ENCODE peak calls at places on chromosomes 3 and 15, in ten cellular contexts. One of them, this sample, is unnamed.

GRCh38 chr15:88127477-88127799 is 129.1 kb downstream of the NTRK3 start:
- DNase-seq in Ammon's horn: no peak
- DNase-seq in stimulated activated CD4-positive, alpha-beta T cell treated with anti-CD3 and anti-CD28 coated beads, Interleukin-4, amount 100 ng/mL, for 48 hours: no peak
- DNase-seq in Right ventricle myocardium superior: no peak
- DNase-seq in AG04450: no peak
- DNase-seq in astrocyte of the spinal cord: no peak
- DNase-seq in AML-193: no peak
- DNase-seq in iris pigment epithelial cell: no peak
- DNase-seq in coronary artery: no peak
- DNase-seq in D341Med: no peak
- DNase-seq in this sample: peak; percentile 88

GRCh38 chr15:66702770-66703539 is 919 bp downstream of the SMAD6 start:
- DNase-seq in Ammon's horn: no peak
- DNase-seq in stimulated activated CD4-positive, alpha-beta T cell treated with anti-CD3 and anti-CD28 coated beads, Interleukin-4, amount 100 ng/mL, for 48 hours: peak; percentile 5
- DNase-seq in Right ventricle myocardium superior: no peak
- DNase-seq in AG04450: no peak
- DNase-seq in astrocyte of the spinal cord: no peak
- DNase-seq in AML-193: no peak
- DNase-seq in iris pigment epithelial cell: no peak
- DNase-seq in coronary artery: no peak
- DNase-seq in D341Med: no peak
- DNase-seq in this sample: no peak

GRCh38 chr3:149266733-149267132 is 45.1 kb upstream of the CP start:
- DNase-seq in Ammon's horn: no peak
- DNase-seq in stimulated activated CD4-positive, alpha-beta T cell treated with anti-CD3 and anti-CD28 coated beads, Interleukin-4, amount 100 ng/mL, for 48 hours: no peak
- DNase-seq in Right ventricle myocardium superior: no peak
- DNase-seq in AG04450: no peak
- DNase-seq in astrocyte of the spinal cord: no peak
- DNase-seq in AML-193: no peak
- DNase-seq in iris pigment epithelial cell: no peak
- DNase-seq in coronary artery: no peak
- DNase-seq in D341Med: no peak
- DNase-seq in this sample: no peak

GRCh38 chr3:183613366-183614293 is 21.8 kb upstream of the KLHL24 start:
- DNase-seq in Ammon's horn: no peak
- DNase-seq in stimulated activated CD4-positive, alpha-beta T cell treated with anti-CD3 and anti-CD28 coated beads, Interleukin-4, amount 100 ng/mL, for 48 hours: no peak
- DNase-seq in Right ventricle myocardium superior: no peak
- DNase-seq in AG04450: no peak
- DNase-seq in astrocyte of the spinal cord: no peak
- DNase-seq in AML-193: no peak
- DNase-seq in iris pigment epithelial cell: no peak
- DNase-seq in coronary artery: no peak
- DNase-seq in D341Med: no peak
- DNase-seq in this sample: no peak

GRCh38 chr3:153756816-153757215 is 364.4 kb upstream of the ARHGEF26 start:
- DNase-seq in Ammon's horn: no peak
- DNase-seq in stimulated activated CD4-positive, alpha-beta T cell treated with anti-CD3 and anti-CD28 coated beads, Interleukin-4, amount 100 ng/mL, for 48 hours: no peak
- DNase-seq in Right ventricle myocardium superior: no peak
- DNase-seq in AG04450: no peak
- DNase-seq in astrocyte of the spinal cord: peak; percentile 34
- DNase-seq in AML-193: no peak
- DNase-seq in iris pigment epithelial cell: peak; percentile 28
- DNase-seq in coronary artery: no peak
- DNase-seq in D341Med: no peak
- DNase-seq in this sample: peak; percentile 22

GRCh38 chr3:168455814-168456213 is 360.1 kb upstream of the GOLIM4 start:
- DNase-seq in Ammon's horn: no peak
- DNase-seq in stimulated activated CD4-positive, alpha-beta T cell treated with anti-CD3 and anti-CD28 coated beads, Interleukin-4, amount 100 ng/mL, for 48 hours: no peak
- DNase-seq in Right ventricle myocardium superior: no peak
- DNase-seq in AG04450: no peak
- DNase-seq in astrocyte of the spinal cord: no peak
- DNase-seq in AML-193: no peak
- DNase-seq in iris pigment epithelial cell: no peak
- DNase-seq in coronary artery: no peak
- DNase-seq in D341Med: no peak
- DNase-seq in this sample: no peak

GRCh38 chr3:181729071-181729915 is 17.6 kb downstream of the SOX2 start:
- DNase-seq in Ammon's horn: no peak
- DNase-seq in stimulated activated CD4-positive, alpha-beta T cell treated with anti-CD3 and anti-CD28 coated beads, Interleukin-4, amount 100 ng/mL, for 48 hours: no peak
- DNase-seq in Right ventricle myocardium superior: no peak
- DNase-seq in AG04450: no peak
- DNase-seq in astrocyte of the spinal cord: no peak
- DNase-seq in AML-193: no peak
- DNase-seq in iris pigment epithelial cell: no peak
- DNase-seq in coronary artery: no peak
- DNase-seq in D341Med: no peak
- DNase-seq in this sample: no peak

GRCh38 chr3:169914321-169914720 is 2.9 kb downstream of the SAMD7 start:
- DNase-seq in Ammon's horn: no peak
- DNase-seq in stimulated activated CD4-positive, alpha-beta T cell treated with anti-CD3 and anti-CD28 coated beads, Interleukin-4, amount 100 ng/mL, for 48 hours: no peak
- DNase-seq in Right ventricle myocardium superior: no peak
- DNase-seq in AG04450: no peak
- DNase-seq in astrocyte of the spinal cord: peak; percentile 22
- DNase-seq in AML-193: no peak
- DNase-seq in iris pigment epithelial cell: peak; percentile 32
- DNase-seq in coronary artery: no peak
- DNase-seq in D341Med: no peak
- DNase-seq in this sample: peak; percentile 39

GRCh38 chr3:193917096-193917495 is 218.9 kb upstream of the HES1 start:
- DNase-seq in Ammon's horn: peak; percentile 29
- DNase-seq in stimulated activated CD4-positive, alpha-beta T cell treated with anti-CD3 and anti-CD28 coated beads, Interleukin-4, amount 100 ng/mL, for 48 hours: no peak
- DNase-seq in Right ventricle myocardium superior: no peak
- DNase-seq in AG04450: no peak
- DNase-seq in astrocyte of the spinal cord: no peak
- DNase-seq in AML-193: no peak
- DNase-seq in iris pigment epithelial cell: no peak
- DNase-seq in coronary artery: no peak
- DNase-seq in D341Med: no peak
- DNase-seq in this sample: no peak

GRCh38 chr3:51354766-51355615 is 30.1 kb upstream of the MANF start:
- DNase-seq in Ammon's horn: peak; percentile 53
- DNase-seq in stimulated activated CD4-positive, alpha-beta T cell treated with anti-CD3 and anti-CD28 coated beads, Interleukin-4, amount 100 ng/mL, for 48 hours: no peak
- DNase-seq in Right ventricle myocardium superior: no peak
- DNase-seq in AG04450: no peak
- DNase-seq in astrocyte of the spinal cord: no peak
- DNase-seq in AML-193: no peak
- DNase-seq in iris pigment epithelial cell: no peak
- DNase-seq in coronary artery: no peak
- DNase-seq in D341Med: no peak
- DNase-seq in this sample: no peak

GRCh38 chr15:40928975-40929729 is at the start of gene DLL4:
- DNase-seq in Ammon's horn: no peak
- DNase-seq in stimulated activated CD4-positive, alpha-beta T cell treated with anti-CD3 and anti-CD28 coated beads, Interleukin-4, amount 100 ng/mL, for 48 hours: no peak
- DNase-seq in Right ventricle myocardium superior: peak; percentile 73
- DNase-seq in AG04450: peak; percentile 24
- DNase-seq in astrocyte of the spinal cord: peak; percentile 30
- DNase-seq in AML-193: no peak
- DNase-seq in iris pigment epithelial cell: peak; percentile 53
- DNase-seq in coronary artery: no peak
- DNase-seq in D341Med: peak; percentile 83
- DNase-seq in this sample: no peak

GRCh38 chr3:46186856-46187700 is 21.0 kb downstream of the CCR1 start:
- DNase-seq in Ammon's horn: no peak
- DNase-seq in stimulated activated CD4-positive, alpha-beta T cell treated with anti-CD3 and anti-CD28 coated beads, Interleukin-4, amount 100 ng/mL, for 48 hours: no peak
- DNase-seq in Right ventricle myocardium superior: no peak
- DNase-seq in AG04450: no peak
- DNase-seq in astrocyte of the spinal cord: no peak
- DNase-seq in AML-193: peak; percentile 68
- DNase-seq in iris pigment epithelial cell: no peak
- DNase-seq in coronary artery: no peak
- DNase-seq in D341Med: no peak
- DNase-seq in this sample: peak; percentile 58

GRCh38 chr3:48656841-48657281 is 5.8 kb downstream of the CELSR3 start:
- DNase-seq in Ammon's horn: no peak
- DNase-seq in stimulated activated CD4-positive, alpha-beta T cell treated with anti-CD3 and anti-CD28 coated beads, Interleukin-4, amount 100 ng/mL, for 48 hours: peak; percentile 11
- DNase-seq in Right ventricle myocardium superior: no peak
- DNase-seq in AG04450: no peak
- DNase-seq in astrocyte of the spinal cord: no peak
- DNase-seq in AML-193: no peak
- DNase-seq in iris pigment epithelial cell: no peak
- DNase-seq in coronary artery: no peak
- DNase-seq in D341Med: no peak
- DNase-seq in this sample: no peak

GRCh38 chr15:58466566-58466965 is 34.8 kb downstream of the LIPC start:
- DNase-seq in Ammon's horn: no peak
- DNase-seq in stimulated activated CD4-positive, alpha-beta T cell treated with anti-CD3 and anti-CD28 coated beads, Interleukin-4, amount 100 ng/mL, for 48 hours: no peak
- DNase-seq in Right ventricle myocardium superior: no peak
- DNase-seq in AG04450: no peak
- DNase-seq in astrocyte of the spinal cord: no peak
- DNase-seq in AML-193: no peak
- DNase-seq in iris pigment epithelial cell: no peak
- DNase-seq in coronary artery: no peak
- DNase-seq in D341Med: no peak
- DNase-seq in this sample: no peak

GRCh38 chr15:48720646-48721045 is 75.1 kb upstream of the FBN1 start:
- DNase-seq in Ammon's horn: no peak
- DNase-seq in stimulated activated CD4-positive, alpha-beta T cell treated with anti-CD3 and anti-CD28 coated beads, Interleukin-4, amount 100 ng/mL, for 48 hours: no peak
- DNase-seq in Right ventricle myocardium superior: no peak
- DNase-seq in AG04450: no peak
- DNase-seq in astrocyte of the spinal cord: no peak
- DNase-seq in AML-193: no peak
- DNase-seq in iris pigment epithelial cell: peak; percentile 19
- DNase-seq in coronary artery: no peak
- DNase-seq in D341Med: no peak
- DNase-seq in this sample: no peak